ENCODE peak calls at places on chromosomes 2 and 18, in seven cellular contexts. I is adrenal gland, K is H1, X is right lobe of liver, L is heart left ventricle, H is gastrocnemius medialis, T is SK-N-SH. O is an unnamed sample. For H3K4me1, the result is how much of the 10 kb centered on the place peaks cover.

GRCh38 chr2:105261061-105261460 is 19.5 kb downstream of the GPR45 start:
- DNase-seq in I (no peak), K (no peak), X (no peak), L (no peak), H (no peak), T (peak), O (no peak)

GRCh38 chr18:5152335-5153020 is 44.6 kb downstream of the AKAIN1 start:
- DNase-seq in I (no peak), K (no peak), X (no peak), L (no peak), H (no peak), T (no peak), O (peak)

GRCh38 chr2:162092656-162093556 is 18.9 kb upstream of the DPP4 start:
- DNase-seq in I (no peak), K (no peak), X (no peak), L (peak), H (peak), T (no peak), O (no peak)

GRCh38 chr2:187224989-187225388 is 223.1 kb downstream of the CALCRL start:
- DNase-seq in I (no peak), K (no peak), X (no peak), L (no peak), H (no peak), T (no peak), O (peak)

GRCh38 chr18:76707534-76707933 is 114.8 kb upstream of the ZNF236 start:
- DNase-seq in I (no peak), K (no peak), X (no peak), L (no peak), H (no peak), T (no peak), O (no peak)

GRCh38 chr2:33791625-33792024 is 192.5 kb upstream of the FAM98A start:
- DNase-seq in I (no peak), K (no peak), X (no peak), L (no peak), H (peak), T (no peak), O (no peak)

GRCh38 chr2:101063753-101064502 is 61.8 kb downstream of the RPL31 start:
- DNase-seq in I (no peak), K (no peak), X (no peak), L (no peak), H (peak), T (no peak), O (no peak)

GRCh38 chr2:167478196-167478595 is 589.9 kb downstream of the XIRP2 start:
- DNase-seq in I (no peak), K (no peak), X (no peak), L (no peak), H (no peak), T (no peak), O (no peak)

GRCh38 chr18:70039186-70039585 is 91.5 kb upstream of the CD226 start:
- DNase-seq in I (no peak), K (no peak), X (no peak), L (no peak), H (no peak), T (no peak), O (no peak)

GRCh38 chr2:121697108-121697631 is 39.5 kb downstream of the NIFK start:
- DNase-seq in I (no peak), K (no peak), X (no peak), L (no peak), H (no peak), T (no peak), O (no peak)

GRCh38 chr18:46220116-46220515 is 115.9 kb downstream of the HAUS1 start:
- DNase-seq in I (no peak), K (no peak), X (no peak), L (no peak), H (no peak), T (no peak), O (no peak)

GRCh38 chr2:9251154-9252001 is 44.8 kb downstream of the ASAP2 start:
- DNase-seq in I (no peak), K (no peak), X (no peak), L (no peak), H (peak), T (no peak), O (no peak)
- H3K4me1 ChIP-seq in I (under half), K (under half), X (under half), L (under half), H (under half), T (half or more), O (under half)

GRCh38 chr18:36135264-36135663 is 5.6 kb downstream of the ELP2 start:
- DNase-seq in I (no peak), K (no peak), X (no peak), L (no peak), H (no peak), T (no peak), O (no peak)
- TF ChIP-seq CTCF in I (no peak), K (no peak), X (no peak), L (no peak), H (no peak), T (no peak), O (no peak)

GRCh38 chr2:20218331-20219320 is 6.3 kb downstream of the SDC1 start:
- DNase-seq in I (no peak), K (no peak), X (peak), L (peak), H (no peak), T (no peak), O (no peak)

GRCh38 chr2:20215183-20216040 is 9.5 kb downstream of the SDC1 start:
- DNase-seq in I (no peak), K (no peak), X (peak), L (peak), H (no peak), T (no peak), O (no peak)

GRCh38 chr2:20217041-20217970 is 7.6 kb downstream of the SDC1 start:
- DNase-seq in I (no peak), K (no peak), X (peak), L (peak), H (no peak), T (no peak), O (no peak)

GRCh38 chr2:20214566-20215182 is 10.3 kb downstream of the SDC1 start:
- DNase-seq in I (no peak), K (no peak), X (no peak), L (no peak), H (no peak), T (no peak), O (no peak)

GRCh38 chr2:20216130-20217025 is 8.6 kb downstream of the SDC1 start:
- DNase-seq in I (no peak), K (no peak), X (peak), L (peak), H (no peak), T (no peak), O (no peak)
- H3K4me1 ChIP-seq in I (under half), K (under half), X (under half), L (under half), H (under half), T (under half), O (under half)

DNA sequence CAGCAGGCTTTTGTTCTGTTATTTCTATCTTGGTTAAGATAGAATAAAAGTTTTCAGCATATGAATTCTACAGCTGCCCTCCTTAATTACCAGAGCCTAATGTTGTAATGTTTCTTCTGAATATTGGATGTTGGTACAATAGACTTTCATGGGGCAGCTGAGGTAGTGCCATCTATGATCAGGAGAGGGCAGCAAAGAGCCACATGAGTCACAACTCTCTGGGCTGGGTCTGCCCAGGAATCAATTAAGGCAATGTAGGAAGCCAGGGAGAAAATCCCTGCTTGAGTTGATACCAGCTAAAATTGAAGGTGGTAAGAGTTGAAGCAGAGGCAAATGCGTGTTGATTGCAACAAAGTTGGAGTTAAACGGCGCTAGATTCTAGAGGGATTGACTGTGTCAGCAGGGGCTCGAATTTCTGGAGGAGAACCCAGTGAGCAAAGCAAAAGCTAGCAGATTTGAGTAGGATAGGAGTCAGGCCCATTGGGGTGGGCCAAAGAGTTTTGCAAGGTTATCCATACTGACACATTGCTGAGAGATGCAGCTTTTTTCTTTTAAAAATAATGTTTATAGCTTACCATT is 10.6 kb upstream of the MC5R start:
- DNase-seq in I (peak), K (peak), X (no peak), L (peak), H (no peak), T (peak), O (peak)
- TF ChIP-seq CTCF in I (peak), K (peak), X (peak), L (peak), H (peak), T (peak), O (peak)

GRCh38 chr2:144460981-144461766 is 58.7 kb downstream of the ZEB2 start:
- DNase-seq in I (peak), K (no peak), X (no peak), L (peak), H (peak), T (no peak), O (no peak)
- H3K4me1 ChIP-seq in I (under half), K (under half), X (under half), L (under half), H (under half), T (under half), O (under half)

GRCh38 chr2:18455256-18455862 is 105.1 kb downstream of the RDH14 start:
- DNase-seq in I (no peak), K (peak), X (no peak), L (no peak), H (peak), T (peak), O (peak)
- TF ChIP-seq CTCF in I (peak), K (peak), X (peak), L (no peak), H (no peak), T (peak), O (peak)

GRCh38 chr2:10368491-10369231 is 66.0 kb downstream of the HPCAL1 start:
- DNase-seq in I (peak), K (no peak), X (peak), L (no peak), H (no peak), T (no peak), O (no peak)
- H3K4me1 ChIP-seq in I (under half), K (under half), X (under half), L (under half), H (under half), T (half or more), O (under half)

O was measured in H9.